ENCODE peak calls at places on chromosomes 4 and X, in four cellular contexts. One of them, this sample, is unnamed.

GRCh38 chrX:71217298-71217697 is 5.7 kb upstream of the GJB1 start:
- DNase-seq in pancreas: no peak
- DNase-seq in lower lobe of right lung: no peak
- DNase-seq in aorta: no peak
- DNase-seq in this sample: no peak

GRCh38 chr4:124684301-124684700 is 28.2 kb downstream of the ANKRD50 start:
- DNase-seq in lower lobe of right lung: no peak
- DNase-seq in aorta: no peak
- DNase-seq in pancreas: no peak
- DNase-seq in this sample: no peak

GRCh38 chrX:19388741-19389140 is 45.0 kb downstream of the PDHA1 start:
- DNase-seq in aorta: no peak
- DNase-seq in lower lobe of right lung: no peak
- DNase-seq in pancreas: no peak
- DNase-seq in this sample: no peak

GRCh38 chr4:8844976-8845690 is 26.5 kb downstream of the HMX1 start:
- DNase-seq in lower lobe of right lung: peak
- DNase-seq in pancreas: no peak
- DNase-seq in aorta: peak
- DNase-seq in this sample: no peak

GRCh38 chr4:105352826-105353225 is 121.0 kb downstream of the PPA2 start:
- DNase-seq in pancreas: no peak
- DNase-seq in aorta: no peak
- DNase-seq in lower lobe of right lung: no peak
- DNase-seq in this sample: no peak

GRCh38 chr4:181960384-181960783 is 282.8 kb upstream of the TENM3 start:
- DNase-seq in aorta: no peak
- DNase-seq in pancreas: no peak
- DNase-seq in lower lobe of right lung: no peak
- DNase-seq in this sample: no peak

GRCh38 chr4:4418676-4419370 is 31.9 kb downstream of the NSG1 start:
- DNase-seq in aorta: peak
- DNase-seq in lower lobe of right lung: no peak
- DNase-seq in pancreas: peak
- DNase-seq in this sample: no peak

GRCh38 chr4:27090406-27090805 is 229.8 kb downstream of the STIM2 start:
- DNase-seq in aorta: no peak
- DNase-seq in pancreas: no peak
- DNase-seq in lower lobe of right lung: no peak
- DNase-seq in this sample: no peak

GRCh38 chrX:149903889-149904748 is 23.1 kb downstream of the MAGEA8 start:
- DNase-seq in lower lobe of right lung: no peak
- DNase-seq in pancreas: no peak
- DNase-seq in aorta: no peak
- DNase-seq in this sample: no peak

GRCh38 chr4:161702287-161702686 is 461.5 kb downstream of the FSTL5 start:
- DNase-seq in aorta: no peak
- DNase-seq in lower lobe of right lung: no peak
- DNase-seq in pancreas: no peak
- DNase-seq in this sample: no peak

GRCh38 chrX:69229436-69229835 is 64.2 kb upstream of the PJA1 start:
- DNase-seq in aorta: no peak
- DNase-seq in lower lobe of right lung: no peak
- DNase-seq in pancreas: no peak
- DNase-seq in this sample: no peak

GRCh38 chrX:109839694-109840358 is 106.8 kb upstream of the ACSL4 start:
- DNase-seq in pancreas: no peak
- DNase-seq in lower lobe of right lung: no peak
- DNase-seq in aorta: no peak
- DNase-seq in this sample: no peak

GRCh38 chrX:130741584-130741983 is 161.4 kb downstream of the ENOX2 start:
- DNase-seq in aorta: no peak
- DNase-seq in pancreas: no peak
- DNase-seq in lower lobe of right lung: no peak
- DNase-seq in this sample: no peak

GRCh38 chrX:68429216-68429615 is 4.1 kb downstream of the OPHN1 start:
- DNase-seq in aorta: no peak
- DNase-seq in pancreas: no peak
- DNase-seq in lower lobe of right lung: no peak
- DNase-seq in this sample: no peak

GRCh38 chr4:56976878-56977320 is 507 bp downstream of the NOA1 start:
- DNase-seq in aorta: peak
- DNase-seq in lower lobe of right lung: peak
- DNase-seq in pancreas: peak
- DNase-seq in this sample: no peak
- H3K27ac ChIP-seq in aorta: no peak
- H3K27ac ChIP-seq in lower lobe of right lung: peak
- H3K27ac ChIP-seq in pancreas: peak
- H3K27ac ChIP-seq in this sample: peak

GRCh38 chr4:156346959-156347385 is 393.3 kb upstream of the CTSO start:
- DNase-seq in aorta: no peak
- DNase-seq in pancreas: no peak
- DNase-seq in lower lobe of right lung: no peak
- DNase-seq in this sample: no peak
- H3K27ac ChIP-seq in aorta: no peak
- H3K27ac ChIP-seq in pancreas: no peak
- H3K27ac ChIP-seq in lower lobe of right lung: no peak
- H3K27ac ChIP-seq in this sample: no peak

DNA sequence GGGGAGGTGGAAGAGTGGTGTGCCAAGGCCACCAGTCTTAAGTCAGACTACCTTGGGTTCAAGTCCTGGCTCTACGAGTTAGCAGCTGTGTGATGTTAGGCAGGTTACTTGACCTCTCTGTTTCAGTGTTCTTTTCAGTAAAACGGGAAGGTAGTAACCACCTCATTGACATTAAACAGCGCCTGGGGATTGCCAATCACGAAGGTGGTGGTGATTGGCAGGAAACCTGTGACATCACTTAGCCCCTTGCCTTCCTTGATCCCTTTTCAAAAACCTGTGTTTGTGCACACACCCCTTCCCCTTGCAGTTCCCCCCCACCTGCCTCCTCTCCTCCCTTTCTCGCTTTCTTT is 7.6 kb downstream of the KLF3 start:
- DNase-seq in pancreas: no peak
- DNase-seq in lower lobe of right lung: no peak
- DNase-seq in aorta: no peak
- DNase-seq in this sample: no peak
- H3K27ac ChIP-seq in pancreas: peak
- H3K27ac ChIP-seq in lower lobe of right lung: peak
- H3K27ac ChIP-seq in aorta: peak
- H3K27ac ChIP-seq in this sample: peak

GRCh38 chrX:49192722-49193328 is 6.7 kb upstream of the PRICKLE3 start:
- DNase-seq in lower lobe of right lung: no peak
- DNase-seq in pancreas: no peak
- DNase-seq in aorta: no peak
- DNase-seq in this sample: no peak

GRCh38 chrX:49193542-49193964 is 6.4 kb downstream of the SYP start:
- DNase-seq in pancreas: no peak
- DNase-seq in lower lobe of right lung: no peak
- DNase-seq in aorta: no peak
- DNase-seq in this sample: no peak

GRCh38 chrX:49191033-49191871 is 5.1 kb upstream of the PRICKLE3 start:
- DNase-seq in pancreas: peak
- DNase-seq in lower lobe of right lung: peak
- DNase-seq in aorta: peak
- DNase-seq in this sample: peak

GRCh38 chrX:49188468-49189076 is 2.4 kb upstream of the PRICKLE3 start:
- DNase-seq in pancreas: no peak
- DNase-seq in lower lobe of right lung: no peak
- DNase-seq in aorta: no peak
- DNase-seq in this sample: no peak

DNA sequence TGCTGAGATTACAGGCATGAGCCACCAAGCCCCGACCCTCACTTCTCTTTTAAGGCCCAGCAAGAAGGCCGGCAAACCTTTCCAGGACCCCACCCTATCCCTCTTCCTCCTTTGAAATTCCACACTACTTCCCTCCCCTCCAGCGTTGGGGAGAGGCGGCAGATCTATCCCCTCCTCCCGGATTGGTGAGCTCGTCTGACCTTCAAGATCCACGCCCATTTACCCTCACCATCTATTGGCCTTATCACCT is 4.5 kb upstream of the PRICKLE3 start:
- DNase-seq in aorta: no peak
- DNase-seq in lower lobe of right lung: no peak
- DNase-seq in pancreas: no peak
- DNase-seq in this sample: no peak
- H3K27ac ChIP-seq in aorta: no peak
- H3K27ac ChIP-seq in lower lobe of right lung: peak
- H3K27ac ChIP-seq in pancreas: peak
- H3K27ac ChIP-seq in this sample: peak